ENCODE peak calls at places on chromosomes 2 and 18, in ten cellular contexts. X, G, R, W, J, I, N, E, Q and Y are unnamed samples. For H3K9me3 and H3K4me1, the result is how much of the 10 kb centered on the place peaks cover.

GRCh38 chr2:64769392-64770044 is 115.8 kb upstream of the SERTAD2 start:
- ATAC-seq in X (no peak), G (no peak), R (no peak), W (peak), J (no peak), I (no peak), N (no peak), E (no peak), Q (no peak), Y (no peak)

GRCh38 chr18:74949611-74950010 is 259.3 kb downstream of the PTGR3 start:
- ATAC-seq in X (peak), G (no peak), R (no peak), W (no peak), J (no peak), I (no peak), N (no peak), E (no peak), Q (no peak), Y (no peak)

GRCh38 chr2:68388772-68389171 is 23.7 kb downstream of the PLEK start:
- ATAC-seq in X (no peak), G (no peak), R (no peak), W (no peak), J (no peak), I (no peak), N (no peak), E (no peak), Q (no peak), Y (no peak)

GRCh38 chr2:157784169-157784822 is 91.8 kb downstream of the ACVR1 start:
- ATAC-seq in X (peak), G (peak), R (peak), W (peak), J (peak), I (peak), N (peak), E (peak), Q (peak), Y (peak)

GRCh38 chr18:23069481-23069880 is 65.8 kb upstream of the CABLES1 start:
- ATAC-seq in X (no peak), G (peak), R (no peak), W (no peak), J (no peak), I (no peak), N (no peak), E (no peak), Q (no peak), Y (no peak)

GRCh38 chr2:133489641-133490411 is 78.4 kb downstream of the NCKAP5 start:
- ATAC-seq in X (peak), G (peak), R (peak), W (no peak), J (peak), I (no peak), N (no peak), E (no peak), Q (no peak), Y (peak)

GRCh38 chr2:10188729-10189305 is 66.3 kb downstream of the RRM2 start:
- ATAC-seq in X (no peak), G (no peak), R (no peak), W (no peak), J (no peak), I (no peak), N (no peak), E (no peak), Q (no peak), Y (no peak)

GRCh38 chr18:44090453-44090852 is 590.2 kb upstream of the SETBP1 start:
- ATAC-seq in X (no peak), G (no peak), R (no peak), W (no peak), J (no peak), I (no peak), N (no peak), E (no peak), Q (no peak), Y (no peak)

GRCh38 chr2:46460241-46460921 is 19.0 kb upstream of the TMEM247 start:
- ATAC-seq in X (peak), G (no peak), R (peak), W (no peak), J (peak), I (no peak), N (no peak), E (peak), Q (no peak), Y (no peak)

GRCh38 chr2:29293830-29294438 is 178.7 kb downstream of the CLIP4 start:
- ATAC-seq in X (no peak), G (no peak), R (no peak), W (peak), J (peak), I (peak), N (peak), E (peak), Q (no peak), Y (no peak)

GRCh38 chr18:58067611-58068010 is 23.6 kb downstream of the NEDD4L start:
- ATAC-seq in X (no peak), G (no peak), R (peak), W (peak), J (peak), I (no peak), N (no peak), E (peak), Q (no peak), Y (no peak)

GRCh38 chr2:143152652-143153051 is 23.4 kb downstream of the ARHGAP15 start:
- ATAC-seq in X (no peak), G (no peak), R (no peak), W (no peak), J (no peak), I (no peak), N (no peak), E (no peak), Q (no peak), Y (no peak)

GRCh38 chr2:62302763-62303435 is 107.0 kb downstream of the B3GNT2 start:
- ATAC-seq in X (no peak), G (no peak), R (no peak), W (no peak), J (no peak), I (no peak), N (no peak), E (no peak), Q (no peak), Y (no peak)

GRCh38 chr18:79544386-79544963 is 135.1 kb upstream of the CTDP1 start:
- ATAC-seq in X (peak), G (peak), R (no peak), W (no peak), J (no peak), I (no peak), N (no peak), E (no peak), Q (no peak), Y (no peak)

GRCh38 chr2:84631985-84632384 is 115.7 kb downstream of the DNAH6 start:
- ATAC-seq in X (no peak), G (no peak), R (peak), W (no peak), J (peak), I (no peak), N (no peak), E (peak), Q (no peak), Y (no peak)

GRCh38 chr18:55404811-55405654 is 183.0 kb downstream of the TCF4 start:
- ATAC-seq in X (no peak), G (no peak), R (no peak), W (no peak), J (no peak), I (no peak), N (peak), E (no peak), Q (no peak), Y (no peak)

GRCh38 chr18:78773303-78773755 is 206.3 kb upstream of the SALL3 start:
- ATAC-seq in X (no peak), G (no peak), R (no peak), W (no peak), J (no peak), I (no peak), N (no peak), E (no peak), Q (no peak), Y (no peak)

GRCh38 chr2:46270384-46270783 is 26.8 kb upstream of the EPAS1 start:
- ATAC-seq in X (no peak), G (no peak), R (no peak), W (no peak), J (no peak), I (peak), N (no peak), E (no peak), Q (no peak), Y (no peak)

GRCh38 chr2:196159223-196159892 is 12.0 kb downstream of the STK17B start:
- ATAC-seq in X (no peak), G (peak), R (no peak), W (no peak), J (no peak), I (no peak), N (no peak), E (no peak), Q (no peak), Y (no peak)

GRCh38 chr18:8858888-8859511 is 153.6 kb downstream of the MTCL1 start:
- ATAC-seq in X (peak), G (peak), R (peak), W (peak), J (peak), I (peak), N (peak), E (no peak), Q (peak), Y (peak)

GRCh38 chr18:50293039-50293438 is 5.5 kb upstream of the CXXC1 start:
- ATAC-seq in X (no peak), G (no peak), R (no peak), W (no peak), J (peak), I (no peak), N (no peak), E (no peak), Q (no peak), Y (no peak)

GRCh38 chr2:138691667-138692066 is 88.5 kb downstream of the NXPH2 start:
- ATAC-seq in X (no peak), G (no peak), R (no peak), W (no peak), J (no peak), I (no peak), N (no peak), E (no peak), Q (no peak), Y (no peak)

GRCh38 chr18:79584491-79585394 is 94.9 kb upstream of the CTDP1 start:
- ATAC-seq in X (no peak), G (no peak), R (no peak), W (peak), J (no peak), I (no peak), N (no peak), E (no peak), Q (no peak), Y (no peak)

GRCh38 chr2:18915227-18915626 is 325.9 kb upstream of the NT5C1B start:
- ATAC-seq in X (no peak), G (no peak), R (no peak), W (no peak), J (no peak), I (no peak), N (no peak), E (no peak), Q (no peak), Y (no peak)

GRCh38 chr18:58536187-58536516 is 92.7 kb downstream of the ALPK2 start:
- ATAC-seq in X (no peak), G (no peak), R (no peak), W (no peak), J (no peak), I (no peak), N (no peak), E (no peak), Q (no peak), Y (no peak)

GRCh38 chr18:76897257-76897656 is 74.9 kb downstream of the ZNF236 start:
- ATAC-seq in X (no peak), G (peak), R (no peak), W (no peak), J (no peak), I (no peak), N (no peak), E (no peak), Q (no peak), Y (no peak)

GRCh38 chr2:106734165-106734564 is 151.8 kb downstream of the ST6GAL2 start:
- ATAC-seq in X (no peak), G (no peak), R (no peak), W (no peak), J (no peak), I (no peak), N (no peak), E (no peak), Q (no peak), Y (no peak)

GRCh38 chr2:232447638-232448472 is 8.1 kb upstream of the ALPI start:
- ATAC-seq in X (no peak), G (no peak), R (peak), W (no peak), J (no peak), I (no peak), N (no peak), E (no peak), Q (no peak), Y (no peak)

GRCh38 chr2:45992021-45992745 is 305.0 kb upstream of the EPAS1 start:
- ATAC-seq in X (peak), G (peak), R (peak), W (no peak), J (peak), I (peak), N (peak), E (peak), Q (peak), Y (peak)

GRCh38 chr2:217978536-217979150 is 24.2 kb downstream of the TNS1 start:
- ATAC-seq in X (peak), G (peak), R (peak), W (no peak), J (peak), I (peak), N (no peak), E (peak), Q (no peak), Y (peak)

GRCh38 chr2:239463541-239464165 is 62.8 kb upstream of the HDAC4 start:
- ATAC-seq in X (peak), G (no peak), R (no peak), W (no peak), J (no peak), I (no peak), N (no peak), E (no peak), Q (peak), Y (no peak)

GRCh38 chr18:3478262-3478978 is 28.4 kb downstream of the TGIF1 start:
- ATAC-seq in X (peak), G (peak), R (no peak), W (no peak), J (no peak), I (no peak), N (no peak), E (no peak), Q (no peak), Y (peak)

GRCh38 chr2:204005940-204006721 is 69.6 kb downstream of the ICOS start:
- ATAC-seq in X (no peak), G (no peak), R (no peak), W (no peak), J (no peak), I (no peak), N (no peak), E (no peak), Q (no peak), Y (no peak)

GRCh38 chr18:2083691-2084090 is 487.6 kb downstream of the METTL4 start:
- ATAC-seq in X (no peak), G (no peak), R (no peak), W (peak), J (no peak), I (no peak), N (peak), E (peak), Q (no peak), Y (no peak)

GRCh38 chr18:48485828-48486405 is 52.9 kb upstream of the CTIF start:
- ATAC-seq in X (no peak), G (no peak), R (no peak), W (no peak), J (no peak), I (no peak), N (no peak), E (no peak), Q (no peak), Y (no peak)

GRCh38 chr18:80191264-80191663 is 56.0 kb downstream of the PARD6G start:
- ATAC-seq in X (no peak), G (no peak), R (no peak), W (no peak), J (no peak), I (no peak), N (no peak), E (no peak), Q (no peak), Y (no peak)

GRCh38 chr2:172181840-172182239 is 79.1 kb upstream of the DLX2 start:
- ATAC-seq in X (no peak), G (no peak), R (no peak), W (peak), J (no peak), I (peak), N (peak), E (no peak), Q (no peak), Y (no peak)

GRCh38 chr2:96264086-96264485 is 1.7 kb downstream of the TMEM127 start:
- ATAC-seq in X (no peak), G (no peak), R (no peak), W (no peak), J (no peak), I (no peak), N (no peak), E (no peak), Q (no peak), Y (no peak)
- H3K9me3 ChIP-seq in X (under half), G (under half), R (under half), W (under half), J (under half), I (under half), N (under half), E (under half), Q (under half), Y (under half)

GRCh38 chr2:230658577-230658876 is 54.1 kb upstream of the CAB39 start:
- ATAC-seq in X (no peak), G (no peak), R (peak), W (peak), J (no peak), I (no peak), N (peak), E (peak), Q (no peak), Y (no peak)
- TF ChIP-seq POLR2A in X (no peak), G (no peak), R (no peak), W (no peak), J (no peak), I (no peak), N (no peak), E (no peak), Q (no peak), Y (no peak)

DNA sequence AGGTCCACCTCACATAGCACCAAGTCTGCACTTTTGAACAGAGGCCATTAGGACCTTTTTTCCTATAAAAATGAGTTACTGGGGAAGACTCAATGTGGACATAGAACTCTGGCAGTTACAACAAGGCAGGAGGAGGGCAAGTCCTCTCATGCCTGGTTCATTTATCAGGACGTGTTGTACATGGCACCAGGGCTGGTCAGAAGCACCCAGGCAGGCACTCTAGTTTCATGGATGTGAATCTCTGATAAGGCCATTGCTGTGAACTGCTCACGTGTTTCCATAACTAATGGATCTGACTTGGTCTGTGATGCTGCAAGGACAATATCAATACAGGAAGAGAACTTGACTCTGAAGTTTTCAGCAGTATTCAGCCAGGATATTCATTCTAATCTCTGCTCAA is 16.0 kb downstream of the CDC42EP3 start:
- ATAC-seq in X (no peak), G (no peak), R (no peak), W (no peak), J (no peak), I (no peak), N (no peak), E (no peak), Q (no peak), Y (no peak)
- H3K4me1 ChIP-seq in X (half or more), G (half or more), R (under half), W (under half), J (under half), I (half or more), N (half or more), E (under half), Q (half or more), Y (under half)

GRCh38 chr2:122129399-122129798 is 373.9 kb downstream of the TSN start:
- ATAC-seq in X (no peak), G (no peak), R (no peak), W (no peak), J (no peak), I (no peak), N (no peak), E (no peak), Q (no peak), Y (no peak)
- H3K9me3 ChIP-seq in X (under half), G (under half), R (under half), W (under half), J (under half), I (under half), N (under half), E (under half), Q (under half), Y (under half)

GRCh38 chr2:124426630-124427029 is 401.5 kb downstream of the CNTNAP5 start:
- ATAC-seq in X (no peak), G (no peak), R (no peak), W (no peak), J (no peak), I (no peak), N (no peak), E (no peak), Q (no peak), Y (no peak)
- TF ChIP-seq POLR2A in X (no peak), G (no peak), R (no peak), W (no peak), J (no peak), I (no peak), N (no peak), E (no peak), Q (no peak), Y (no peak)